ENCODE peak calls at places on chromosomes 13 and 19, in nine cellular contexts. V, R, X, G, W, T, U, Y and O are unnamed samples.

GRCh38 chr19:4054471-4055208 is 12.1 kb downstream of the ZBTB7A start:
- DNase-seq in V (no peak), R (no peak), X (no peak), G (no peak), W (no peak), T (no peak), U (no peak), Y (no peak), O (no peak)

GRCh38 chr19:31351212-31352193 is 2.3 kb upstream of the TSHZ3 start:
- DNase-seq in V (peak; percentile 73), R (peak; percentile 57), X (no peak), G (no peak), W (no peak), T (no peak), U (peak; percentile 63), Y (no peak), O (no peak)

GRCh38 chr19:44988896-44989563 is 12.2 kb upstream of the RELB start:
- DNase-seq in V (peak; percentile 78), R (peak; percentile 86), X (peak; percentile 64), G (no peak), W (peak; percentile 33), T (peak; percentile 74), U (peak; percentile 62), Y (peak; percentile 60), O (peak; percentile 41)

GRCh38 chr13:24777171-24777570 is 13.2 kb downstream of the RNF17 start:
- DNase-seq in V (no peak), R (no peak), X (no peak), G (no peak), W (no peak), T (no peak), U (no peak), Y (no peak), O (no peak)

GRCh38 chr19:5966215-5966614 is 11.7 kb downstream of the RANBP3 start:
- DNase-seq in V (peak; percentile 91), R (peak; percentile 80), X (no peak), G (no peak), W (no peak), T (no peak), U (peak; percentile 89), Y (no peak), O (no peak)

GRCh38 chr13:45068036-45069001 is 52.0 kb upstream of the GTF2F2 start:
- DNase-seq in V (no peak), R (no peak), X (no peak), G (no peak), W (no peak), T (no peak), U (no peak), Y (no peak), O (no peak)

GRCh38 chr19:33813391-33814101 is 16.9 kb downstream of the KCTD15 start:
- DNase-seq in V (no peak), R (no peak), X (no peak), G (no peak), W (no peak), T (no peak), U (no peak), Y (no peak), O (no peak)

GRCh38 chr19:4130635-4131438 is 6.9 kb upstream of the MAP2K2 start:
- DNase-seq in V (peak; percentile 65), R (peak; percentile 63), X (no peak), G (no peak), W (no peak), T (no peak), U (peak; percentile 90), Y (no peak), O (no peak)

GRCh38 chr19:17322854-17323253 is 11.8 kb downstream of the ANO8 start:
- DNase-seq in V (no peak), R (no peak), X (no peak), G (no peak), W (no peak), T (no peak), U (no peak), Y (no peak), O (no peak)

GRCh38 chr13:100176781-100177389 is 88.0 kb downstream of the PCCA start:
- DNase-seq in V (peak; percentile 68), R (no peak), X (no peak), G (no peak), W (no peak), T (no peak), U (peak; percentile 54), Y (no peak), O (no peak)

GRCh38 chr13:28659611-28659970 is 661 bp downstream of the POMP start:
- DNase-seq in V (peak; percentile 72), R (peak; percentile 47), X (no peak), G (no peak), W (no peak), T (no peak), U (peak; percentile 75), Y (no peak), O (peak; percentile 65)

GRCh38 chr13:99559560-99559959 is 58.3 kb downstream of the TM9SF2 start:
- DNase-seq in V (no peak), R (no peak), X (no peak), G (no peak), W (no peak), T (no peak), U (no peak), Y (no peak), O (no peak)

GRCh38 chr19:5024282-5024681 is 55.4 kb downstream of the KDM4B start:
- DNase-seq in V (no peak), R (no peak), X (no peak), G (no peak), W (no peak), T (no peak), U (no peak), Y (no peak), O (no peak)

GRCh38 chr19:43634516-43634876 is 5.2 kb downstream of the CADM4 start:
- DNase-seq in V (no peak), R (no peak), X (no peak), G (no peak), W (no peak), T (no peak), U (no peak), Y (no peak), O (no peak)

GRCh38 chr13:50209646-50210045 is 194.4 kb downstream of the KCNRG start:
- DNase-seq in V (no peak), R (no peak), X (no peak), G (no peak), W (no peak), T (no peak), U (no peak), Y (no peak), O (no peak)

GRCh38 chr19:36573020-36573947 is at the start of gene ZNF529:
- DNase-seq in V (peak; percentile 92), R (peak; percentile 96), X (peak; percentile 88), G (peak; percentile 57), W (peak; percentile 89), T (peak; percentile 91), U (peak; percentile 86), Y (peak; percentile 90), O (peak; percentile 94)

GRCh38 chr19:23914402-23915286 is at the start of gene ZNF726:
- DNase-seq in V (peak; percentile 91), R (peak; percentile 88), X (no peak), G (peak; percentile 38), W (peak; percentile 91), T (peak; percentile 90), U (peak; percentile 87), Y (peak; percentile 92), O (peak; percentile 90)

GRCh38 chr19:21256722-21257121 is 72.5 kb downstream of the ZNF708 start:
- DNase-seq in V (peak; percentile 7), R (peak; percentile 9), X (no peak), G (no peak), W (no peak), T (no peak), U (peak; percentile 4), Y (no peak), O (no peak)

GRCh38 chr13:97975851-97976550 is 22.5 kb downstream of the IPO5 start:
- DNase-seq in V (peak; percentile 92), R (peak; percentile 99), X (peak; percentile 92), G (peak; percentile 48), W (peak; percentile 79), T (no peak), U (peak; percentile 79), Y (no peak), O (peak; percentile 90)

GRCh38 chr13:67119481-67119883 is 110.7 kb downstream of the PCDH9 start:
- DNase-seq in V (peak; percentile 79), R (peak; percentile 18), X (no peak), G (no peak), W (no peak), T (no peak), U (peak; percentile 96), Y (no peak), O (no peak)